ENCODE peak calls at places on chromosomes 3 and 15, in five cellular contexts. One of them, this sample, is unnamed.

GRCh38 chr3:71355862-71356261 is 227.7 kb downstream of the FOXP1 start:
- DNase-seq in dorsolateral prefrontal cortex: no peak
- DNase-seq in HL-60: no peak
- DNase-seq in endothelial cell of umbilical vein: no peak
- DNase-seq in PC-3: no peak
- DNase-seq in this sample: no peak

GRCh38 chr3:36219398-36219797 is 160.9 kb upstream of the STAC start:
- DNase-seq in HL-60: no peak
- DNase-seq in endothelial cell of umbilical vein: no peak
- DNase-seq in PC-3: peak
- DNase-seq in dorsolateral prefrontal cortex: no peak
- DNase-seq in this sample: no peak

GRCh38 chr15:58161436-58161835 is 23.3 kb downstream of the AQP9 start:
- DNase-seq in dorsolateral prefrontal cortex: no peak
- DNase-seq in HL-60: no peak
- DNase-seq in endothelial cell of umbilical vein: peak
- DNase-seq in PC-3: no peak
- DNase-seq in this sample: no peak

GRCh38 chr15:73885954-73886700 is 12.8 kb downstream of the TBC1D21 start:
- DNase-seq in HL-60: no peak
- DNase-seq in endothelial cell of umbilical vein: no peak
- DNase-seq in dorsolateral prefrontal cortex: no peak
- DNase-seq in PC-3: no peak
- DNase-seq in this sample: no peak

GRCh38 chr3:9339750-9340449 is 23.0 kb upstream of the THUMPD3 start:
- DNase-seq in dorsolateral prefrontal cortex: no peak
- DNase-seq in HL-60: no peak
- DNase-seq in endothelial cell of umbilical vein: no peak
- DNase-seq in PC-3: peak
- DNase-seq in this sample: no peak

GRCh38 chr15:43144512-43144911 is 11.1 kb downstream of the TMEM62 start:
- DNase-seq in endothelial cell of umbilical vein: no peak
- DNase-seq in dorsolateral prefrontal cortex: no peak
- DNase-seq in PC-3: no peak
- DNase-seq in HL-60: no peak
- DNase-seq in this sample: no peak

GRCh38 chr3:194769020-194769643 is 83.4 kb downstream of the FAM43A start:
- DNase-seq in dorsolateral prefrontal cortex: peak
- DNase-seq in endothelial cell of umbilical vein: peak
- DNase-seq in PC-3: peak
- DNase-seq in HL-60: peak
- DNase-seq in this sample: peak

GRCh38 chr15:29451201-29451781 is 181.7 kb upstream of the NSMCE3 start:
- DNase-seq in dorsolateral prefrontal cortex: no peak
- DNase-seq in PC-3: peak
- DNase-seq in HL-60: no peak
- DNase-seq in endothelial cell of umbilical vein: no peak
- DNase-seq in this sample: no peak

GRCh38 chr15:52124270-52124878 is 11.8 kb upstream of the BCL2L10 start:
- DNase-seq in dorsolateral prefrontal cortex: no peak
- DNase-seq in endothelial cell of umbilical vein: peak
- DNase-seq in HL-60: no peak
- DNase-seq in PC-3: peak
- DNase-seq in this sample: peak

GRCh38 chr3:177490626-177491025 is 293.3 kb upstream of the TBL1XR1 start:
- DNase-seq in endothelial cell of umbilical vein: no peak
- DNase-seq in HL-60: no peak
- DNase-seq in PC-3: no peak
- DNase-seq in dorsolateral prefrontal cortex: peak
- DNase-seq in this sample: no peak

GRCh38 chr3:171055336-171056178 is 29.0 kb upstream of the SLC2A2 start:
- DNase-seq in PC-3: peak
- DNase-seq in endothelial cell of umbilical vein: peak
- DNase-seq in dorsolateral prefrontal cortex: no peak
- DNase-seq in HL-60: no peak
- DNase-seq in this sample: no peak

DNA sequence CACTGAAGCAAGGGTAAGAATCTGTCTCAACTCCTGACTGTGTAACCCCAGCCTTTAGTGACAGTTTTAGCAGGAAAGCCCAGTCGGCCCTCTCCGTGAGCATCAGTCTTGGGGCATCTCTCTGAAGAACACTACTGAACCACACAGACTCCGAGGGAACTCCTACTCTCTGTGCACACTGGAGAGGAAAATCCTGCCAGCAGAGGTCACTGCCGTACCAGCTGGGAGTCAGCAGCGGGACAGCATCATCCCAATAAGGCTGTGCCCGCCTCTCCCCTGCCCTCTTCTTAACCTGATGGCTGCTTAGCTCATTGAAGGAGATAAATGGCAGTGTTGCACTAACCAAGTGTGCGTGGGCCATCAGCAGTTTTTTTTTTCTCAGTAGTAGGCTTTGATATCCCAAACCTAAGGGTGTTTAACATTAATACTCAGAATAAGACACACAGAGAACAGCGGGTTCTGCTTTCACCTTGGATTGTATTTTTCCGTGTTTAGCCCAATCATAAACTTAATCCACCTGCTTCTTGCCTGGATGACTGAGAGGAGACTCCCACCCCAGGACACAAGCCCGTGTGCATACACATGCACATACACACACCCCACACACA is 26.6 kb upstream of the RASA2 start:
- DNase-seq in dorsolateral prefrontal cortex: peak
- DNase-seq in HL-60: no peak
- DNase-seq in PC-3: peak
- DNase-seq in endothelial cell of umbilical vein: peak
- DNase-seq in this sample: peak
- TF ChIP-seq CTCF in dorsolateral prefrontal cortex: peak
- TF ChIP-seq CTCF in HL-60: peak
- TF ChIP-seq CTCF in PC-3: peak
- TF ChIP-seq CTCF in endothelial cell of umbilical vein: peak
- TF ChIP-seq CTCF in this sample: peak

GRCh38 chr3:149016669-149017541 is 25.6 kb downstream of the GYG1 start:
- DNase-seq in endothelial cell of umbilical vein: peak
- DNase-seq in PC-3: peak
- DNase-seq in dorsolateral prefrontal cortex: no peak
- DNase-seq in HL-60: no peak
- DNase-seq in this sample: peak
- H3K27ac ChIP-seq in endothelial cell of umbilical vein: peak
- H3K27ac ChIP-seq in PC-3: no peak
- H3K27ac ChIP-seq in dorsolateral prefrontal cortex: no peak
- H3K27ac ChIP-seq in HL-60: no peak
- H3K27ac ChIP-seq in this sample: no peak

GRCh38 chr15:48696627-48697312 is 51.3 kb upstream of the FBN1 start:
- DNase-seq in PC-3: peak
- DNase-seq in HL-60: no peak
- DNase-seq in dorsolateral prefrontal cortex: no peak
- DNase-seq in endothelial cell of umbilical vein: peak
- DNase-seq in this sample: no peak
- TF ChIP-seq CTCF in PC-3: no peak
- TF ChIP-seq CTCF in HL-60: no peak
- TF ChIP-seq CTCF in dorsolateral prefrontal cortex: no peak
- TF ChIP-seq CTCF in endothelial cell of umbilical vein: no peak
- TF ChIP-seq CTCF in this sample: no peak

GRCh38 chr3:115876860-115877646 is 253.7 kb downstream of the GAP43 start:
- DNase-seq in endothelial cell of umbilical vein: peak
- DNase-seq in dorsolateral prefrontal cortex: no peak
- DNase-seq in PC-3: peak
- DNase-seq in HL-60: no peak
- DNase-seq in this sample: no peak
- H3K27ac ChIP-seq in endothelial cell of umbilical vein: no peak
- H3K27ac ChIP-seq in dorsolateral prefrontal cortex: no peak
- H3K27ac ChIP-seq in PC-3: no peak
- H3K27ac ChIP-seq in HL-60: no peak
- H3K27ac ChIP-seq in this sample: no peak

GRCh38 chr3:99966657-99967420 is 147.5 kb downstream of the FILIP1L start:
- DNase-seq in HL-60: no peak
- DNase-seq in PC-3: no peak
- DNase-seq in dorsolateral prefrontal cortex: no peak
- DNase-seq in endothelial cell of umbilical vein: no peak
- DNase-seq in this sample: no peak
- TF ChIP-seq CTCF in HL-60: no peak
- TF ChIP-seq CTCF in PC-3: no peak
- TF ChIP-seq CTCF in dorsolateral prefrontal cortex: no peak
- TF ChIP-seq CTCF in endothelial cell of umbilical vein: no peak
- TF ChIP-seq CTCF in this sample: no peak

GRCh38 chr3:112360574-112360973 is 27.6 kb downstream of the CD200 start:
- DNase-seq in HL-60: no peak
- DNase-seq in PC-3: no peak
- DNase-seq in dorsolateral prefrontal cortex: no peak
- DNase-seq in endothelial cell of umbilical vein: no peak
- DNase-seq in this sample: no peak

GRCh38 chr3:112362221-112362620 is 29.3 kb downstream of the CD200 start:
- DNase-seq in PC-3: no peak
- DNase-seq in HL-60: no peak
- DNase-seq in dorsolateral prefrontal cortex: no peak
- DNase-seq in endothelial cell of umbilical vein: peak
- DNase-seq in this sample: no peak

GRCh38 chr3:112354642-112355333 is 21.8 kb downstream of the CD200 start:
- DNase-seq in PC-3: no peak
- DNase-seq in endothelial cell of umbilical vein: no peak
- DNase-seq in dorsolateral prefrontal cortex: no peak
- DNase-seq in HL-60: no peak
- DNase-seq in this sample: no peak

GRCh38 chr3:112357888-112358287 is 24.9 kb downstream of the CD200 start:
- DNase-seq in dorsolateral prefrontal cortex: no peak
- DNase-seq in endothelial cell of umbilical vein: peak
- DNase-seq in PC-3: no peak
- DNase-seq in HL-60: no peak
- DNase-seq in this sample: no peak

GRCh38 chr3:112358311-112358780 is 25.4 kb downstream of the CD200 start:
- DNase-seq in dorsolateral prefrontal cortex: no peak
- DNase-seq in endothelial cell of umbilical vein: peak
- DNase-seq in PC-3: no peak
- DNase-seq in HL-60: no peak
- DNase-seq in this sample: no peak
- H3K27ac ChIP-seq in dorsolateral prefrontal cortex: no peak
- H3K27ac ChIP-seq in endothelial cell of umbilical vein: no peak
- H3K27ac ChIP-seq in PC-3: no peak
- H3K27ac ChIP-seq in HL-60: no peak
- H3K27ac ChIP-seq in this sample: no peak

GRCh38 chr15:33670567-33670966 is 297.7 kb upstream of the CHRM5 start:
- DNase-seq in PC-3: no peak
- DNase-seq in dorsolateral prefrontal cortex: no peak
- DNase-seq in HL-60: no peak
- DNase-seq in endothelial cell of umbilical vein: no peak
- DNase-seq in this sample: no peak

GRCh38 chr15:33675246-33675645 is 293.1 kb upstream of the CHRM5 start:
- DNase-seq in PC-3: peak
- DNase-seq in dorsolateral prefrontal cortex: no peak
- DNase-seq in HL-60: no peak
- DNase-seq in endothelial cell of umbilical vein: peak
- DNase-seq in this sample: peak

GRCh38 chr15:33671456-33671855 is 296.8 kb upstream of the CHRM5 start:
- DNase-seq in PC-3: no peak
- DNase-seq in dorsolateral prefrontal cortex: no peak
- DNase-seq in HL-60: no peak
- DNase-seq in endothelial cell of umbilical vein: no peak
- DNase-seq in this sample: no peak
- TF ChIP-seq CTCF in PC-3: no peak
- TF ChIP-seq CTCF in dorsolateral prefrontal cortex: no peak
- TF ChIP-seq CTCF in HL-60: no peak
- TF ChIP-seq CTCF in endothelial cell of umbilical vein: no peak
- TF ChIP-seq CTCF in this sample: no peak

DNA sequence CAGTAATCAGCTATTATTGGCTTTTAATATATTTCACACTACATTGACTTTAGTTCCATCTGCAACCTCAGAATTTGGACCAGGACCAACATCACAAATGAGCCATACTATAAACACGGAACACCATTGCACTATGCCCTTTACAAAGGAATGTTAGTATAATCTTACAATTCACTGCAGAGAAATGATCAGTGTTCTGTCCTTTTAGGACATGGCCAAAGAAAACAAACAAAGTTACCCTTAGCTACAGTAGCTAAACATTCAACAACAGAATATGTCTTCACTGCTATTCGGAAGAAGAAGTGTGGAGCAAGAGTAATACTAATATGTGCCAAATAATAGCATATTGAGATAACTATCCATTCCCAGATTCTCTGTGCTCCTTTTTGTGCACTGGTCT is 90.4 kb downstream of the NAALADL2 start:
- DNase-seq in HL-60: no peak
- DNase-seq in dorsolateral prefrontal cortex: no peak
- DNase-seq in endothelial cell of umbilical vein: peak
- DNase-seq in PC-3: peak
- DNase-seq in this sample: peak
- H3K27ac ChIP-seq in HL-60: no peak
- H3K27ac ChIP-seq in dorsolateral prefrontal cortex: no peak
- H3K27ac ChIP-seq in endothelial cell of umbilical vein: peak
- H3K27ac ChIP-seq in PC-3: peak
- H3K27ac ChIP-seq in this sample: no peak

GRCh38 chr15:99963096-99963825 is 230.0 kb upstream of the LYSMD4 start:
- DNase-seq in PC-3: peak
- DNase-seq in HL-60: no peak
- DNase-seq in endothelial cell of umbilical vein: no peak
- DNase-seq in dorsolateral prefrontal cortex: no peak
- DNase-seq in this sample: peak

GRCh38 chr15:99963976-99964375 is 230.7 kb upstream of the LYSMD4 start:
- DNase-seq in dorsolateral prefrontal cortex: no peak
- DNase-seq in PC-3: no peak
- DNase-seq in HL-60: no peak
- DNase-seq in endothelial cell of umbilical vein: no peak
- DNase-seq in this sample: no peak

GRCh38 chr15:99965376-99965775 is 232.1 kb upstream of the LYSMD4 start:
- DNase-seq in dorsolateral prefrontal cortex: no peak
- DNase-seq in HL-60: no peak
- DNase-seq in PC-3: no peak
- DNase-seq in endothelial cell of umbilical vein: no peak
- DNase-seq in this sample: no peak

GRCh38 chr15:99961011-99961441 is 227.8 kb upstream of the LYSMD4 start:
- DNase-seq in endothelial cell of umbilical vein: no peak
- DNase-seq in PC-3: peak
- DNase-seq in HL-60: no peak
- DNase-seq in dorsolateral prefrontal cortex: no peak
- DNase-seq in this sample: no peak

GRCh38 chr15:99962006-99962561 is 228.8 kb upstream of the LYSMD4 start:
- DNase-seq in endothelial cell of umbilical vein: no peak
- DNase-seq in dorsolateral prefrontal cortex: no peak
- DNase-seq in HL-60: no peak
- DNase-seq in PC-3: no peak
- DNase-seq in this sample: no peak
- TF ChIP-seq CTCF in endothelial cell of umbilical vein: no peak
- TF ChIP-seq CTCF in dorsolateral prefrontal cortex: no peak
- TF ChIP-seq CTCF in HL-60: no peak
- TF ChIP-seq CTCF in PC-3: no peak
- TF ChIP-seq CTCF in this sample: no peak

This sample was measured in RWPE1.